ENCODE peak calls at places on chromosomes 7 and 10, in seven cellular contexts. E is fibroblast of pulmonary artery; M is NCI-H187; P is foreskin fibroblast; D is IMR-90; I is sigmoid colon; Y is CD8-positive, alpha-beta memory T cell. L is an unnamed sample.

GRCh38 chr7:65250216-65250615 is 123.4 kb upstream of the ZNF92 start:
- DNase-seq in E (no peak), M (no peak), P (no peak), D (no peak), I (no peak), Y (no peak), L (no peak)

GRCh38 chr7:27188666-27189559 is 3.9 kb upstream of the HOXA11 start:
- DNase-seq in E (peak; percentile 47), M (no peak), P (peak; percentile 82), D (no peak), I (peak; percentile 88), Y (no peak), L (no peak)

GRCh38 chr7:144907577-144907976 is 71.7 kb upstream of the TPK1 start:
- DNase-seq in E (no peak), M (no peak), P (no peak), D (no peak), I (no peak), Y (no peak), L (no peak)

GRCh38 chr7:5596046-5596895 is 172.6 kb upstream of the TNRC18 start:
- DNase-seq in E (peak; percentile 94), M (no peak), P (peak; percentile 98), D (peak; percentile 95), I (peak; percentile 94), Y (peak; percentile 23), L (peak; percentile 62)

GRCh38 chr7:50594734-50595537 is 29.7 kb upstream of the DDC start:
- DNase-seq in E (no peak), M (no peak), P (no peak), D (no peak), I (no peak), Y (no peak), L (peak; percentile 91)

GRCh38 chr7:16615234-16615633 is 30.3 kb downstream of the ANKMY2 start:
- DNase-seq in E (no peak), M (no peak), P (no peak), D (no peak), I (no peak), Y (no peak), L (no peak)

GRCh38 chr10:70272925-70273316 is 10.9 kb downstream of the NPFFR1 start:
- DNase-seq in E (peak; percentile 44), M (no peak), P (peak; percentile 59), D (peak; percentile 41), I (no peak), Y (no peak), L (peak; percentile 84)

GRCh38 chr10:79615577-79615976 is 4.8 kb downstream of the SFTPA1 start:
- DNase-seq in E (no peak), M (no peak), P (no peak), D (no peak), I (no peak), Y (no peak), L (no peak)

GRCh38 chr7:16061630-16062029 is 359.7 kb downstream of the CRPPA start:
- DNase-seq in E (no peak), M (no peak), P (no peak), D (no peak), I (no peak), Y (no peak), L (no peak)

GRCh38 chr10:126536148-126536547 is 134.3 kb downstream of the C10orf90 start:
- DNase-seq in E (peak; percentile 11), M (no peak), P (peak; percentile 9), D (peak; percentile 5), I (no peak), Y (no peak), L (no peak)

GRCh38 chr7:82109288-82109687 is 334.3 kb downstream of the CACNA2D1 start:
- DNase-seq in E (peak; percentile 89), M (no peak), P (peak; percentile 54), D (peak; percentile 58), I (no peak), Y (no peak), L (no peak)

GRCh38 chr10:25028711-25029110 is 12.3 kb downstream of the THNSL1 start:
- DNase-seq in E (no peak), M (no peak), P (peak; percentile 12), D (peak; percentile 32), I (no peak), Y (no peak), L (no peak)

GRCh38 chr10:58638406-58638805 is 125.7 kb downstream of the BICC1 start:
- DNase-seq in E (no peak), M (no peak), P (peak; percentile 47), D (no peak), I (no peak), Y (no peak), L (no peak)

GRCh38 chr7:157309990-157310668 is 26.7 kb upstream of the DNAJB6 start:
- DNase-seq in E (peak; percentile 88), M (no peak), P (peak; percentile 93), D (peak; percentile 96), I (no peak), Y (no peak), L (no peak)

GRCh38 chr10:68560201-68560915 is at the start of gene TET1:
- DNase-seq in E (peak; percentile 61), M (peak; percentile 10), P (peak; percentile 81), D (peak; percentile 59), I (peak; percentile 79), Y (no peak), L (no peak)

GRCh38 chr10:78717200-78717599 is 351.6 kb upstream of the ZMIZ1 start:
- DNase-seq in E (peak; percentile 12), M (no peak), P (peak; percentile 64), D (peak; percentile 73), I (no peak), Y (no peak), L (no peak)

GRCh38 chr10:3785849-3786290 is 861 bp upstream of the KLF6 start:
- DNase-seq in E (peak; percentile 62), M (no peak), P (peak; percentile 54), D (peak; percentile 60), I (peak; percentile 78), Y (no peak), L (no peak)

GRCh38 chr7:112946350-112946749 is 140.3 kb downstream of the GPR85 start:
- DNase-seq in E (no peak), M (no peak), P (no peak), D (peak; percentile 7), I (no peak), Y (no peak), L (no peak)

GRCh38 chr7:137801003-137801402 is 45.8 kb downstream of the DGKI start:
- DNase-seq in E (peak; percentile 49), M (no peak), P (peak; percentile 76), D (peak; percentile 68), I (no peak), Y (no peak), L (no peak)

GRCh38 chr10:31808258-31809218 is 120.1 kb downstream of the ARHGAP12 start:
- DNase-seq in E (peak; percentile 89), M (no peak), P (peak; percentile 81), D (peak; percentile 80), I (peak; percentile 72), Y (no peak), L (no peak)

GRCh38 chr10:3397231-3397630 is 224.6 kb upstream of the PITRM1 start:
- DNase-seq in E (no peak), M (no peak), P (peak; percentile 35), D (peak; percentile 40), I (no peak), Y (no peak), L (no peak)

GRCh38 chr10:101118031-101118430 is 13.1 kb upstream of the TLX1 start:
- DNase-seq in E (no peak), M (no peak), P (no peak), D (no peak), I (no peak), Y (no peak), L (no peak)

GRCh38 chr10:5465976-5466450 is 33.4 kb downstream of the CALML5 start:
- DNase-seq in E (no peak), M (no peak), P (peak; percentile 20), D (no peak), I (no peak), Y (no peak), L (no peak)

GRCh38 chr10:124744688-124745055 is 494 bp upstream of the FAM53B start:
- DNase-seq in E (peak; percentile 79), M (no peak), P (no peak), D (peak; percentile 71), I (no peak), Y (no peak), L (no peak)

GRCh38 chr7:40808409-40808942 is 673.7 kb downstream of the SUGCT start:
- DNase-seq in E (peak; percentile 98), M (no peak), P (peak; percentile 99), D (peak; percentile 90), I (no peak), Y (no peak), L (no peak)

GRCh38 chr7:115679976-115680375 is 350.6 kb downstream of the TFEC start:
- DNase-seq in E (peak; percentile 74), M (peak; percentile 29), P (peak; percentile 69), D (peak; percentile 59), I (no peak), Y (no peak), L (no peak)

GRCh38 chr7:129295015-129295423 is 70.2 kb downstream of the AHCYL2 start:
- DNase-seq in E (peak; percentile 59), M (no peak), P (peak; percentile 63), D (peak; percentile 58), I (peak; percentile 70), Y (no peak), L (no peak)

GRCh38 chr10:6135039-6135438 is 46.2 kb downstream of the RBM17 start:
- DNase-seq in E (no peak), M (no peak), P (no peak), D (no peak), I (no peak), Y (no peak), L (no peak)